ENCODE peak calls at places on chromosomes 13 and 19, in four cellular contexts. One of them, this sample, is unnamed.

GRCh38 chr13:30421093-30422055 is 919 bp upstream of the UBE2L5 start:
- DNase-seq in trophoblast cell: peak
- DNase-seq in heart right ventricle: peak
- DNase-seq in T-helper 2 cell: no peak
- DNase-seq in this sample: peak

GRCh38 chr13:110645750-110646149 is 30.4 kb downstream of the NAXD start:
- DNase-seq in trophoblast cell: no peak
- DNase-seq in heart right ventricle: no peak
- DNase-seq in T-helper 2 cell: no peak
- DNase-seq in this sample: no peak

GRCh38 chr19:39746836-39747529 is 9.2 kb upstream of the CLC start:
- DNase-seq in trophoblast cell: no peak
- DNase-seq in heart right ventricle: no peak
- DNase-seq in T-helper 2 cell: no peak
- DNase-seq in this sample: no peak

GRCh38 chr19:3275068-3275582 is 50.7 kb downstream of the CELF5 start:
- DNase-seq in T-helper 2 cell: no peak
- DNase-seq in heart right ventricle: no peak
- DNase-seq in trophoblast cell: no peak
- DNase-seq in this sample: no peak

GRCh38 chr19:42207767-42208259 is 9.7 kb downstream of the DEDD2 start:
- DNase-seq in heart right ventricle: no peak
- DNase-seq in T-helper 2 cell: no peak
- DNase-seq in trophoblast cell: no peak
- DNase-seq in this sample: no peak

GRCh38 chr19:51473009-51473707 is 5.2 kb upstream of the CEACAM18 start:
- DNase-seq in T-helper 2 cell: peak
- DNase-seq in heart right ventricle: peak
- DNase-seq in trophoblast cell: peak
- DNase-seq in this sample: peak

GRCh38 chr19:38263696-38264485 is 482 bp upstream of the SPINT2 start:
- DNase-seq in trophoblast cell: peak
- DNase-seq in T-helper 2 cell: peak
- DNase-seq in heart right ventricle: no peak
- DNase-seq in this sample: peak

GRCh38 chr19:10551698-10552301 is 8.1 kb downstream of the ATG4D start:
- DNase-seq in heart right ventricle: no peak
- DNase-seq in trophoblast cell: peak
- DNase-seq in T-helper 2 cell: no peak
- DNase-seq in this sample: no peak

GRCh38 chr19:31120952-31121351 is 228.3 kb downstream of the TSHZ3 start:
- DNase-seq in trophoblast cell: no peak
- DNase-seq in T-helper 2 cell: no peak
- DNase-seq in heart right ventricle: no peak
- DNase-seq in this sample: no peak

GRCh38 chr13:95002968-95003813 is 290.8 kb upstream of the SOX21 start:
- DNase-seq in heart right ventricle: no peak
- DNase-seq in trophoblast cell: no peak
- DNase-seq in T-helper 2 cell: no peak
- DNase-seq in this sample: no peak

This sample was measured in mucosa of gallbladder.